ENCODE peak calls at places on chromosome 16, in five cellular contexts. One of them, this sample, is unnamed.

GRCh38 chr16:58046054-58046881 is 20.7 kb downstream of the MMP15 start:
- DNase-seq in RWPE1: no peak
- DNase-seq in cardiac muscle cell: no peak
- DNase-seq in fibroblast of the aortic adventitia: no peak
- DNase-seq in lower lobe of right lung: no peak
- DNase-seq in this sample: no peak

GRCh38 chr16:70594569-70594968 is 51.8 kb upstream of the IL34 start:
- DNase-seq in lower lobe of right lung: peak
- DNase-seq in RWPE1: no peak
- DNase-seq in cardiac muscle cell: no peak
- DNase-seq in fibroblast of the aortic adventitia: peak
- DNase-seq in this sample: no peak

GRCh38 chr16:86291491-86291890 is 218.8 kb upstream of the FOXF1 start:
- DNase-seq in fibroblast of the aortic adventitia: no peak
- DNase-seq in RWPE1: no peak
- DNase-seq in lower lobe of right lung: no peak
- DNase-seq in cardiac muscle cell: no peak
- DNase-seq in this sample: no peak

GRCh38 chr16:81445143-81445922 is 725 bp downstream of the CMIP start:
- DNase-seq in cardiac muscle cell: no peak
- DNase-seq in RWPE1: peak
- DNase-seq in lower lobe of right lung: peak
- DNase-seq in fibroblast of the aortic adventitia: no peak
- DNase-seq in this sample: peak

GRCh38 chr16:55703003-55704001 is 47.5 kb downstream of the SLC6A2 start:
- DNase-seq in cardiac muscle cell: peak
- DNase-seq in fibroblast of the aortic adventitia: peak
- DNase-seq in RWPE1: peak
- DNase-seq in lower lobe of right lung: no peak
- DNase-seq in this sample: no peak

GRCh38 chr16:3695610-3696369 is 21.5 kb downstream of the TRAP1 start:
- DNase-seq in cardiac muscle cell: no peak
- DNase-seq in RWPE1: no peak
- DNase-seq in lower lobe of right lung: no peak
- DNase-seq in fibroblast of the aortic adventitia: no peak
- DNase-seq in this sample: no peak

GRCh38 chr16:66486773-66487579 is 59.9 kb downstream of the BEAN1 start:
- DNase-seq in fibroblast of the aortic adventitia: peak
- DNase-seq in lower lobe of right lung: no peak
- DNase-seq in cardiac muscle cell: peak
- DNase-seq in RWPE1: no peak
- DNase-seq in this sample: no peak

GRCh38 chr16:4505356-4506153 is 29.4 kb downstream of the HMOX2 start:
- DNase-seq in fibroblast of the aortic adventitia: no peak
- DNase-seq in lower lobe of right lung: peak
- DNase-seq in cardiac muscle cell: no peak
- DNase-seq in RWPE1: no peak
- DNase-seq in this sample: no peak

GRCh38 chr16:83215417-83216001 is 588.7 kb downstream of the CDH13 start:
- DNase-seq in cardiac muscle cell: peak
- DNase-seq in RWPE1: peak
- DNase-seq in fibroblast of the aortic adventitia: peak
- DNase-seq in lower lobe of right lung: no peak
- DNase-seq in this sample: peak

GRCh38 chr16:1941924-1942809 is 832 bp downstream of the MSRB1 start:
- DNase-seq in lower lobe of right lung: peak
- DNase-seq in RWPE1: peak
- DNase-seq in cardiac muscle cell: peak
- DNase-seq in fibroblast of the aortic adventitia: no peak
- DNase-seq in this sample: no peak

GRCh38 chr16:86457621-86458456 is 52.5 kb upstream of the FOXF1 start:
- DNase-seq in lower lobe of right lung: no peak
- DNase-seq in RWPE1: no peak
- DNase-seq in cardiac muscle cell: peak
- DNase-seq in fibroblast of the aortic adventitia: peak
- DNase-seq in this sample: no peak

GRCh38 chr16:8194795-8195194 is 395.5 kb downstream of the TMEM114 start:
- DNase-seq in RWPE1: no peak
- DNase-seq in lower lobe of right lung: no peak
- DNase-seq in cardiac muscle cell: no peak
- DNase-seq in fibroblast of the aortic adventitia: no peak
- DNase-seq in this sample: peak

GRCh38 chr16:86946981-86947380 is 368.6 kb downstream of the FOXL1 start:
- DNase-seq in lower lobe of right lung: no peak
- DNase-seq in RWPE1: no peak
- DNase-seq in cardiac muscle cell: no peak
- DNase-seq in fibroblast of the aortic adventitia: no peak
- DNase-seq in this sample: no peak

DNA sequence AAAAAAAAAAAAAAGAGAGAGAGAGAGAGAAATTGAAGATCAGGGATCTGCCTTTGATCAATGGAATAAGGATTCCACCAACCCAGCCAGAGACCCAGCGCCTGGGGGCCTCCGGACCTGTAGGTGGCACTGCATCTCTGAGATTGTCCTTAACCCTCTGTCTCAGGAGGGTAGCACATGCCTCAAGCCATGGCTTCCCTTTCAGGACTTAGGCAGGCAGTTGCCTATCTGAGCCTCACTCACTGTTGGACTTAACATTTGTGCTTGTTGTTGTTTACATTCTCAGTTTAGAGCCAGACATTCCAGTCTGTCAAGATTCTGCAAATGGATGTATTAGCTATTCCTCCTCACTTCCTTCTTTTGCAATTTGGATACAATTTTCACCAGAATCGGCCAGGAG is 5.1 kb upstream of the SCNN1B start:
- DNase-seq in lower lobe of right lung: no peak
- DNase-seq in fibroblast of the aortic adventitia: no peak
- DNase-seq in RWPE1: no peak
- DNase-seq in cardiac muscle cell: no peak
- DNase-seq in this sample: peak
- TF ChIP-seq CTCF in lower lobe of right lung: peak
- TF ChIP-seq CTCF in fibroblast of the aortic adventitia: no peak
- TF ChIP-seq CTCF in RWPE1: peak
- TF ChIP-seq CTCF in cardiac muscle cell: no peak
- TF ChIP-seq CTCF in this sample: no peak

GRCh38 chr16:30397056-30397455 is 1.8 kb downstream of the ZNF48 start:
- DNase-seq in fibroblast of the aortic adventitia: no peak
- DNase-seq in RWPE1: no peak
- DNase-seq in cardiac muscle cell: no peak
- DNase-seq in lower lobe of right lung: no peak
- DNase-seq in this sample: no peak

GRCh38 chr16:30394603-30395154 is 541 bp upstream of the ZNF48 start:
- DNase-seq in cardiac muscle cell: peak
- DNase-seq in fibroblast of the aortic adventitia: peak
- DNase-seq in lower lobe of right lung: no peak
- DNase-seq in RWPE1: no peak
- DNase-seq in this sample: no peak

GRCh38 chr16:30395992-30396560 is 856 bp downstream of the ZNF48 start:
- DNase-seq in cardiac muscle cell: peak
- DNase-seq in RWPE1: no peak
- DNase-seq in lower lobe of right lung: no peak
- DNase-seq in fibroblast of the aortic adventitia: no peak
- DNase-seq in this sample: no peak

GRCh38 chr16:30397776-30398659 is 2.8 kb downstream of the ZNF48 start:
- DNase-seq in cardiac muscle cell: no peak
- DNase-seq in lower lobe of right lung: no peak
- DNase-seq in RWPE1: no peak
- DNase-seq in fibroblast of the aortic adventitia: no peak
- DNase-seq in this sample: no peak

DNA sequence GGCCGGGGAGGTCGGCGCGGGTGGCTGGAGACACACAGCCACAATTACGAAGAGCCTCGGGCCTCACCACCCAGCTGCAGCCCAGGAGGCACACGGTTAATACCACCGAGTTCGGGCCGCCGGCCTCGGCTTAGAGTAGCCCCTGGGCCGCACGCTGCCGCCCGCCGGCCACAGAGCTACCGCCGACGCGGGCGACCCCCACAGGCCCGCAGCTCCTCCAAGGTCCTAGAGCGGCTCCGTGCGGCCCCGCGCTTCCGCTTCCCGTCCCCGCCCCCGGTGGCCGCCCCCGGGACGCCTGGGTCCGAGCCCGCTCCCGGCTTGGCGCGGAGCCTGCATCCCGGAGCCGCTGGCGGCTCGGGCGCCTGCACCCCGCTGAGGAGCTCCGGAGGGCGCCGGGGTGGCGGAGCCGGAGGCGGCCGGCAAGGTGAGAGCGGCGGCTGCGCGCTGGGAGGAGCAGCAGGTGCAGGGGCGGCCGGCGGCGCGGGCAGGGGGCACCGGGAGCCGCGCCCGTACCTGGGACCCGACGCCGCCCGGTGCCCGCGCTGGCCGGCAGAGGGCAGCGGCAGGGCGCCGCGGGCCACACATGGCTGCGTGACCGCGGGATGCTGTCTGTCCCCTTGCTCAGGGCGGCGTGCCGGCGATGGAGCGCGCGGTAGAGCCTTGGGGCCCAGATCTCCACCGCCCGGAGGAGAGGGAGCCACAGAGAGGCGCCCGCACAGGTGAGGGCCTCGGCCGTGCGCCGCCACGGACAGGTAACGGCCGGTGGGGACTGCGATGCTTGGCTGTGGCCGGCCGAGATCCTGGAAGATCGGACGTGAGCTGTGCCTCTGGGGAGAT is at the start of gene ZNF48:
- DNase-seq in cardiac muscle cell: peak
- DNase-seq in fibroblast of the aortic adventitia: peak
- DNase-seq in lower lobe of right lung: peak
- DNase-seq in RWPE1: peak
- DNase-seq in this sample: peak
- TF ChIP-seq CTCF in cardiac muscle cell: no peak
- TF ChIP-seq CTCF in fibroblast of the aortic adventitia: peak
- TF ChIP-seq CTCF in lower lobe of right lung: peak
- TF ChIP-seq CTCF in RWPE1: peak
- TF ChIP-seq CTCF in this sample: peak

DNA sequence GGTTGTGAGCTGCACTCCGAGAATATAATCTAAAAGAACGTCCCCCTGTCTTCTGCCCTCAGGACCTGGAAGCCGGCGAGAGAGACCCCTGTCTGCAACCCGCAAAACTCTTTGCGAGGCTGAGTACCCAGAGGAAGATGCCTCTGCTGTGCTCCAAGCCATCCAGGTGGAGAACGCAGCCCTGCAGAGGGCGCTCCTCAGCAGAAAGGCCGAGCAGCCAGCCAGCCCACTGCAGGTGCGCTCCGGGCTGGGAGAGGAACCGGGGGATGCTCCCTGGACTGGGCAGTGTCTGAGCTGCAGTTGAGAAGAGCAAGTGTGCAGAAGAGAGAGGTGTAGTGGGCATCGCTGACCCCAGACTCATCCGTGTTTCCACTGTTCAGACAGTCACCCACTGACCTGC is 148.3 kb downstream of the KATNIP start:
- DNase-seq in RWPE1: no peak
- DNase-seq in cardiac muscle cell: no peak
- DNase-seq in fibroblast of the aortic adventitia: no peak
- DNase-seq in lower lobe of right lung: no peak
- DNase-seq in this sample: peak
- TF ChIP-seq CTCF in RWPE1: no peak
- TF ChIP-seq CTCF in cardiac muscle cell: peak
- TF ChIP-seq CTCF in fibroblast of the aortic adventitia: peak
- TF ChIP-seq CTCF in lower lobe of right lung: no peak
- TF ChIP-seq CTCF in this sample: peak

GRCh38 chr16:49338867-49339266 is 34.7 kb upstream of the C16orf78 start:
- DNase-seq in fibroblast of the aortic adventitia: no peak
- DNase-seq in RWPE1: no peak
- DNase-seq in cardiac muscle cell: no peak
- DNase-seq in lower lobe of right lung: no peak
- DNase-seq in this sample: no peak

GRCh38 chr16:49336581-49336980 is 37.0 kb upstream of the C16orf78 start:
- DNase-seq in RWPE1: no peak
- DNase-seq in cardiac muscle cell: no peak
- DNase-seq in fibroblast of the aortic adventitia: no peak
- DNase-seq in lower lobe of right lung: no peak
- DNase-seq in this sample: no peak

GRCh38 chr16:49335828-49336227 is 37.8 kb upstream of the C16orf78 start:
- DNase-seq in fibroblast of the aortic adventitia: no peak
- DNase-seq in lower lobe of right lung: no peak
- DNase-seq in RWPE1: no peak
- DNase-seq in cardiac muscle cell: no peak
- DNase-seq in this sample: no peak

GRCh38 chr16:49340466-49340865 is 33.1 kb upstream of the C16orf78 start:
- DNase-seq in fibroblast of the aortic adventitia: no peak
- DNase-seq in RWPE1: no peak
- DNase-seq in lower lobe of right lung: no peak
- DNase-seq in cardiac muscle cell: no peak
- DNase-seq in this sample: no peak

GRCh38 chr16:49337814-49338350 is 35.7 kb upstream of the C16orf78 start:
- DNase-seq in RWPE1: no peak
- DNase-seq in fibroblast of the aortic adventitia: no peak
- DNase-seq in cardiac muscle cell: no peak
- DNase-seq in lower lobe of right lung: no peak
- DNase-seq in this sample: no peak
- TF ChIP-seq CTCF in RWPE1: no peak
- TF ChIP-seq CTCF in fibroblast of the aortic adventitia: no peak
- TF ChIP-seq CTCF in cardiac muscle cell: no peak
- TF ChIP-seq CTCF in lower lobe of right lung: no peak
- TF ChIP-seq CTCF in this sample: no peak

This sample was measured in glutamatergic neuron.